ENCODE peak calls at places on chromosomes 16 and 17, in nine cellular contexts. E is transverse colon, I is lower lobe of right lung, M is right atrium auricular region, H is aorta, Y is spleen, P is ovary, Q is body of pancreas, U is stomach. A is an unnamed sample. For H3K27me3, the result is how much of the 10 kb centered on the place peaks cover.

GRCh38 chr17:6388416-6388815 is 46.5 kb downstream of the AIPL1 start:
- DNase-seq in M (no peak), Q (no peak), H (no peak), Y (no peak), E (no peak), U (no peak), P (no peak), I (no peak), A (no peak)

GRCh38 chr17:49333806-49334205 is 28.2 kb downstream of the ZNF652 start:
- DNase-seq in H (no peak), Q (no peak), M (no peak), P (no peak), Y (no peak), E (no peak), U (no peak), I (no peak), A (no peak)

GRCh38 chr17:71118039-71118438 is 948.7 kb downstream of the KCNJ2 start:
- DNase-seq in E (no peak), Y (no peak), P (no peak), Q (peak), U (no peak), I (no peak), H (no peak), M (no peak), A (no peak)

GRCh38 chr16:12500771-12501170 is 302.9 kb downstream of the CPPED1 start:
- DNase-seq in M (no peak), U (peak), H (peak), E (peak), P (no peak), Y (no peak), I (peak), Q (no peak), A (no peak)

GRCh38 chr16:65126845-65127624 is 5.2 kb upstream of the CDH11 start:
- DNase-seq in M (no peak), H (no peak), E (no peak), Q (no peak), I (no peak), U (no peak), P (no peak), Y (no peak), A (no peak)

GRCh38 chr17:22273308-22273707 is 581.0 kb downstream of the KCNJ18 start:
- DNase-seq in I (no peak), Q (no peak), U (no peak), H (no peak), P (peak), M (no peak), Y (peak), E (no peak), A (no peak)

GRCh38 chr17:77914440-77915254 is 43.9 kb upstream of the TNRC6C start:
- DNase-seq in M (no peak), I (no peak), E (no peak), Y (no peak), U (no peak), Q (peak), H (peak), P (no peak), A (no peak)

GRCh38 chr17:76077582-76078110 is 1.3 kb upstream of the ZACN start:
- DNase-seq in P (no peak), M (no peak), U (no peak), Q (peak), I (no peak), H (no peak), E (no peak), Y (no peak), A (no peak)

GRCh38 chr17:82863941-82864720 is 24.3 kb upstream of the ZNF750 start:
- DNase-seq in H (peak), U (peak), P (no peak), E (peak), I (no peak), Q (no peak), Y (peak), M (no peak), A (peak)

GRCh38 chr17:28716740-28717577 is 709 bp downstream of the RAB34 start:
- DNase-seq in M (no peak), U (no peak), E (no peak), Q (no peak), P (peak), I (peak), H (peak), Y (no peak), A (no peak)

GRCh38 chr16:17404903-17405691 is 65.7 kb downstream of the XYLT1 start:
- DNase-seq in Y (no peak), U (no peak), M (peak), E (peak), P (peak), Q (peak), I (peak), H (peak), A (no peak)

GRCh38 chr17:76935331-76935730 is 67.1 kb downstream of the MGAT5B start:
- DNase-seq in I (no peak), Y (no peak), E (no peak), Q (no peak), H (no peak), M (no peak), P (no peak), U (no peak), A (no peak)

GRCh38 chr17:76261421-76262215 is 3.5 kb upstream of the UBALD2 start:
- DNase-seq in I (no peak), Q (no peak), M (no peak), Y (no peak), H (no peak), P (no peak), E (no peak), U (no peak), A (no peak)

GRCh38 chr17:42286411-42287295 is 1.6 kb upstream of the STAT5A start:
- DNase-seq in Y (peak), E (peak), I (no peak), U (peak), H (peak), P (peak), Q (peak), M (peak), A (peak)

GRCh38 chr16:86304868-86305267 is 205.5 kb upstream of the FOXF1 start:
- DNase-seq in Y (no peak), E (no peak), M (no peak), I (no peak), P (no peak), H (no peak), U (no peak), Q (no peak), A (no peak)

GRCh38 chr16:50372611-50373344 is 4.0 kb upstream of the BRD7 start:
- DNase-seq in Q (peak), E (peak), I (no peak), P (no peak), M (no peak), U (no peak), Y (no peak), H (no peak), A (no peak)

GRCh38 chr16:55501549-55502322 is 7.1 kb upstream of the LPCAT2 start:
- DNase-seq in P (no peak), E (peak), Q (no peak), Y (no peak), U (no peak), I (no peak), M (no peak), H (no peak), A (no peak)

GRCh38 chr17:19384723-19385391 is 2.1 kb downstream of the MFAP4 start:
- DNase-seq in M (peak), Y (peak), U (peak), E (peak), I (peak), Q (peak), H (peak), P (peak), A (no peak)

GRCh38 chr17:80891096-80892018 is 100.3 kb upstream of the CHMP6 start:
- DNase-seq in E (peak), H (peak), Q (no peak), Y (peak), P (peak), M (no peak), I (peak), U (peak), A (peak)

GRCh38 chr16:56869513-56870270 is 4.7 kb downstream of the SLC12A3 start:
- DNase-seq in U (no peak), Q (no peak), I (peak), H (no peak), P (no peak), Y (no peak), M (no peak), E (peak), A (no peak)

GRCh38 chr17:2776589-2777241 is 19.5 kb upstream of the RAP1GAP2 start:
- DNase-seq in M (no peak), H (no peak), Y (no peak), Q (no peak), E (peak), U (no peak), I (no peak), P (no peak), A (no peak)

GRCh38 chr16:69888005-69888560 is 63.1 kb upstream of the CLEC18A start:
- DNase-seq in Q (no peak), H (no peak), P (no peak), Y (no peak), U (no peak), E (no peak), I (no peak), M (no peak), A (no peak)

GRCh38 chr16:86448306-86448705 is 62.0 kb upstream of the FOXF1 start:
- DNase-seq in H (no peak), Y (no peak), Q (no peak), U (no peak), I (no peak), E (no peak), P (no peak), M (no peak), A (no peak)

GRCh38 chr17:4898927-4899326 is 409 bp upstream of the C17orf107 start:
- DNase-seq in M (no peak), P (no peak), U (no peak), E (no peak), I (no peak), Y (no peak), Q (no peak), H (no peak), A (no peak)

GRCh38 chr17:1571362-1571746 is 8.8 kb upstream of the PITPNA start:
- DNase-seq in P (no peak), U (no peak), H (no peak), Q (no peak), M (no peak), E (no peak), I (no peak), Y (no peak), A (no peak)

GRCh38 chr17:32495347-32496253 is 8.8 kb downstream of the CDK5R1 start:
- DNase-seq in Y (peak), E (no peak), P (peak), H (peak), I (peak), Q (peak), M (no peak), U (no peak), A (no peak)

GRCh38 chr17:77208856-77209255 is 68.1 kb downstream of the SEC14L1 start:
- DNase-seq in P (no peak), I (no peak), H (no peak), Y (no peak), M (no peak), E (no peak), U (no peak), Q (no peak), A (no peak)

GRCh38 chr16:77450790-77451487 is 16.1 kb upstream of the ADAMTS18 start:
- DNase-seq in Y (no peak), E (no peak), U (no peak), H (no peak), Q (peak), P (no peak), M (no peak), I (no peak), A (no peak)

GRCh38 chr17:49031965-49032928 is 35.1 kb downstream of the IGF2BP1 start:
- DNase-seq in M (no peak), P (no peak), E (peak), H (no peak), Q (peak), U (peak), I (no peak), Y (no peak), A (no peak)

GRCh38 chr16:77613115-77613514 is 109.2 kb upstream of the NUDT7 start:
- DNase-seq in I (no peak), P (no peak), Y (no peak), M (no peak), Q (no peak), U (no peak), H (no peak), E (no peak), A (no peak)

GRCh38 chr17:42878123-42878880 is 22.3 kb upstream of the G6PC1 start:
- DNase-seq in Q (peak), Y (no peak), E (peak), P (no peak), H (no peak), U (peak), I (no peak), M (no peak), A (no peak)

GRCh38 chr16:81861503-81861902 is 82.4 kb downstream of the PLCG2 start:
- DNase-seq in E (no peak), I (no peak), H (no peak), Q (no peak), M (no peak), P (no peak), Y (no peak), U (no peak), A (no peak)

GRCh38 chr16:75224683-75225082 is 5.9 kb downstream of the CTRB1 start:
- DNase-seq in Y (peak), M (no peak), P (no peak), U (no peak), Q (peak), H (no peak), I (no peak), E (no peak), A (peak)

GRCh38 chr16:69077251-69077650 is 28.2 kb upstream of the HAS3 start:
- DNase-seq in I (no peak), E (no peak), Q (no peak), Y (no peak), H (no peak), U (no peak), P (no peak), M (no peak), A (peak)

GRCh38 chr17:79650861-79651260 is 40.0 kb upstream of the RBFOX3 start:
- DNase-seq in M (peak), Y (no peak), U (peak), I (no peak), P (no peak), Q (no peak), E (no peak), H (no peak), A (no peak)
- H3K27me3 ChIP-seq in M (under half), Y (under half), U (under half), I (under half), P (under half), Q (under half), E (under half), H (under half), A (under half)

GRCh38 chr17:38551121-38551520 is 54.6 kb downstream of the SRCIN1 start:
- DNase-seq in E (no peak), M (no peak), U (no peak), P (no peak), H (no peak), Y (no peak), Q (no peak), I (no peak), A (no peak)

GRCh38 chr17:38549285-38549684 is 56.5 kb downstream of the SRCIN1 start:
- DNase-seq in M (no peak), U (no peak), Q (no peak), Y (no peak), H (no peak), P (no peak), E (no peak), I (no peak), A (no peak)

GRCh38 chr17:38552343-38552742 is 53.4 kb downstream of the SRCIN1 start:
- DNase-seq in M (no peak), I (no peak), Q (no peak), U (no peak), Y (no peak), H (no peak), P (no peak), E (no peak), A (no peak)

GRCh38 chr17:38547439-38547838 is 58.3 kb downstream of the SRCIN1 start:
- DNase-seq in H (no peak), Y (no peak), P (no peak), M (no peak), I (no peak), E (no peak), Q (no peak), U (no peak), A (no peak)

DNA sequence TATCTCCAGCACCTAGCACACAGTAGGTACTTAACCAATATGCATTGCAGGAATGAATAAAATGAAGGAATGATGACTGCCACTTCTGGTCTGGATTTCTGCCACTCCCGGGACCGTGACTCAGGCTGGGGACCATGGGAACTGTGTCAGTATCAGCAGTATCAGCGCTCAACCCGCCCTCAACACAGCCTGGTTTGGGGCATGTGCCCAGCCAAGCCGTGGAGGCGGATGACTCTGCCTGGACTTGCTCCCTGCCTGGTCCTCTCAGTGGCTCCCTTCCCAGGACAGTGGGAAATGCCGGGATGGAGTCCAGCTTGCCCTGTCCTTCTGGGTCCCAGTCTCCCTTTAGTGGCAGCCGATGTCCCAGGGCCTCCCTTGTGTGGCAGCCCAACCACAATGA is 55.1 kb downstream of the SRCIN1 start:
- DNase-seq in P (no peak), I (no peak), Y (no peak), H (peak), M (peak), U (peak), E (no peak), Q (peak), A (no peak)
- H3K27me3 ChIP-seq in P (under half), I (under half), Y (under half), H (under half), M (under half), U (under half), E (under half), Q (under half), A (under half)

DNA sequence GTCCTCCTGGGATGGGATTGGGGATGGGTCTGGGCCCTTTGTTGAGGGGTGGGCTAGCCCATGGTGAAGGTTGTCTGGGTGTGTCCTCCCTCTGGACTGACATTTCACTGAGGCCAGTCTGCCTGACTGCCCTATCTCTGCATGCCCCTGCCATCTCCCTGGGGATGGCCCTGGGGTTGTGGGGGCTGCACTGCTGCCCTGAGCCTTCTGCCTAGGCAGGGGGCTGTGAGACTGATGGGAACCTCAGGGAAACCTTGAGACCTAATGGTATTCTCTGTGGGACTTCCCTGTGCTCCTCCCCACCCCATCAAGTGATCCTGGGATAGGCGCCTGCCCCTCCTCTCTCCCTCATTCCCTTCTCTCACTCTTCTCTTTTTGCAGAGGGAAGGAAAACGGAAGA is 19.9 kb downstream of the RAI1 start:
- DNase-seq in H (no peak), I (no peak), Q (no peak), M (no peak), P (no peak), U (no peak), E (no peak), Y (no peak), A (no peak)
- H3K27me3 ChIP-seq in H (under half), I (under half), Q (under half), M (under half), P (under half), U (under half), E (under half), Y (under half), A (under half)

DNA sequence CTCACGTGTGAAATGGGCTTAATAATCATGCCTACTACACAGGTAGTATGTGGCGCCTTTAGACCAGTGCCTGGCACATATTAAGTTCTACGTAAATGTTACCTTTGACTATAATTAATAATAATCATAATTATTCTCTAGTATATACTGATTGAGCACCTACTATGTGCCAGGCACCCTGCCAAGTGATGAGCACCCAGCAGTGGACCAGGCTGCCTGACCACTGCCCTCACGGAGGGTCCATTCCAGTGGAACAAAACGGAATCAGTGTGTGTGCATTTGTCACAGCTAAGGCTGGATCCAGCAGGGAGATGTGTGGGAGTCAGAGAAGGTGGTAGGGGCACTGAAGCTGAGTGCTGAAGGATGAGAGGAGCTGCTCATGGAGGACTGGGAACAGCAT is 30.5 kb downstream of the SEC14L5 start:
- DNase-seq in P (no peak), Y (no peak), I (peak), M (no peak), Q (no peak), U (no peak), H (peak), E (no peak), A (no peak)
- H3K27me3 ChIP-seq in P (under half), Y (under half), I (half or more), M (under half), Q (under half), U (under half), H (under half), E (half or more), A (under half)

DNA sequence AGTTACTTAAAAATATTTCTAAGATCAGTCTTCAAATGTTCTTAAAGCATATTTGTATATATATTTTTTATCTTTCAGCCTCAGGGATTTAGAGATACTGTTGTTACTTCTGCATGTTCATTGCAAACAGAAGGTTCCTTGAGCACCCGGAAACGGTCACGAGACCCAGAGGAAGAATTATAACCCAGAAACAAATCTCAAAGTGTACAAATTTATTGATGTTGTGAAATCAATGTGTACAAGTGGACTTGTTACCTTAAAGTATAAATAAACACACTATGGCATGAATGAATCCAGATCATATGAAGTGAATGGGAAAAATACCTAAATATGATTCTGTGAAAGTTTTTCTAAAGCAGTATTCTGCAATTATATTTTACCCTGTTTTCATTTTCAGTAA is 21.6 kb upstream of the PPM1E start:
- DNase-seq in M (no peak), Q (no peak), U (no peak), E (no peak), H (no peak), I (no peak), P (no peak), Y (no peak), A (no peak)
- H3K27me3 ChIP-seq in M (under half), Q (under half), U (under half), E (under half), H (under half), I (under half), P (under half), Y (under half), A (under half)

DNA sequence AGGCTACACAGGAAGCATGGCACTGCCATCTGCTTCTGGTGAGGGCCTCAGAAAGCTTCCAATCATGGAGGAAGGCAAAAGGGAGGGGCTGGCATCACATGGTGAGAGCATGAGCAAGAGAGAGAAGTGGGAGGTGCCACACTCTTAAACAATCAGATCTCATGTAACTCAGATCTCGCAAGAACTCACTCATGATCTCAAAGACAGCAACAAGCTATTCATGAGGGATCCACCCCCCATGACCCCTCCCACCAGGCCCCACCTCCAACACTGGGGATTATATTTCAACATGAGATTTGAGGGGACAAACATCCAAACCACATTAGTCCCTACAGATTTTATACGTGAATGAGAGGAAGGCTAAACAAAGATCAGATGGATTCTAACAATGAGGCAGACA is 8.9 kb upstream of the TMEM132E start:
- DNase-seq in M (no peak), Y (no peak), U (no peak), H (no peak), P (no peak), Q (no peak), I (no peak), E (no peak), A (no peak)
- H3K27me3 ChIP-seq in M (under half), Y (under half), U (under half), H (under half), P (under half), Q (under half), I (under half), E (under half), A (under half)

A was measured in RWPE2.